ENCODE peak calls at places on chromosome 5, in five cellular contexts. H is astrocyte, S is IMR-90, M is DND-41, L is neuronal stem cell. I is an unnamed sample.

GRCh38 chr5:15993334-15993733 is 186.3 kb downstream of the MARCHF11 start:
- DNase-seq in H (peak; percentile 66), S (peak; percentile 53), M (no peak), L (no peak), I (peak; percentile 26)

GRCh38 chr5:133967715-133968056 is 739 bp downstream of the C5orf15 start:
- DNase-seq in H (no peak), S (peak; percentile 59), M (no peak), L (no peak), I (no peak)

GRCh38 chr5:9156282-9156681 is 389.6 kb downstream of the SEMA5A start:
- DNase-seq in H (peak; percentile 29), S (peak; percentile 83), M (peak; percentile 70), L (no peak), I (peak; percentile 32)

GRCh38 chr5:95760291-95761191 is 29.4 kb downstream of the RHOBTB3 start:
- DNase-seq in H (peak; percentile 99), S (peak; percentile 99), M (peak; percentile 29), L (no peak), I (peak; percentile 50)

GRCh38 chr5:150016537-150016936 is 16.0 kb downstream of the HMGXB3 start:
- DNase-seq in H (no peak), S (no peak), M (no peak), L (no peak), I (no peak)

GRCh38 chr5:154849791-154850201 is 607 bp downstream of the FAXDC2 start:
- DNase-seq in H (peak; percentile 27), S (peak; percentile 47), M (no peak), L (no peak), I (no peak)

GRCh38 chr5:56412601-56413379 is 179.7 kb upstream of the ANKRD55 start:
- DNase-seq in H (no peak), S (no peak), M (no peak), L (no peak), I (no peak)

GRCh38 chr5:27969157-27969556 is 930.8 kb upstream of the CDH9 start:
- DNase-seq in H (no peak), S (no peak), M (no peak), L (no peak), I (no peak)

GRCh38 chr5:170746081-170746951 is 37.2 kb upstream of the GABRP start:
- DNase-seq in H (no peak), S (no peak), M (no peak), L (no peak), I (no peak)

GRCh38 chr5:15222156-15222555 is 277.8 kb upstream of the FBXL7 start:
- DNase-seq in H (no peak), S (no peak), M (no peak), L (no peak), I (no peak)

GRCh38 chr5:35884125-35884788 is 27.6 kb downstream of the IL7R start:
- DNase-seq in H (peak; percentile 94), S (peak; percentile 90), M (peak; percentile 90), L (no peak), I (peak; percentile 90)

GRCh38 chr5:128062172-128062746 is 21.3 kb upstream of the SLC12A2 start:
- DNase-seq in H (peak; percentile 83), S (peak; percentile 80), M (no peak), L (no peak), I (peak; percentile 21)

GRCh38 chr5:35799751-35800150 is 56.9 kb upstream of the IL7R start:
- DNase-seq in H (peak; percentile 15), S (no peak), M (no peak), L (no peak), I (no peak)

GRCh38 chr5:159507055-159507454 is 176.8 kb upstream of the IL12B start:
- DNase-seq in H (no peak), S (no peak), M (no peak), L (no peak), I (no peak)

GRCh38 chr5:169960659-169961058 is 19.6 kb downstream of the INSYN2B start:
- DNase-seq in H (no peak), S (no peak), M (no peak), L (no peak), I (no peak)

GRCh38 chr5:146051678-146052077 is 53.7 kb downstream of the PLAC8L1 start:
- DNase-seq in H (peak; percentile 80), S (peak; percentile 85), M (no peak), L (no peak), I (no peak)

GRCh38 chr5:103942587-103943186 is 380.1 kb upstream of the NUDT12 start:
- DNase-seq in H (no peak), S (no peak), M (no peak), L (no peak), I (no peak)

GRCh38 chr5:14426521-14426920 is 155.1 kb upstream of the OTULINL start:
- DNase-seq in H (no peak), S (no peak), M (no peak), L (no peak), I (no peak)

GRCh38 chr5:139562847-139563246 is 1.7 kb downstream of the UBE2D2 start:
- DNase-seq in H (no peak), S (no peak), M (no peak), L (no peak), I (no peak)

GRCh38 chr5:36949593-36949992 is 73.0 kb downstream of the NIPBL start:
- DNase-seq in H (no peak), S (no peak), M (no peak), L (no peak), I (no peak)

GRCh38 chr5:154985126-154985525 is 28.4 kb upstream of the KIF4B start:
- DNase-seq in H (no peak), S (no peak), M (no peak), L (no peak), I (no peak)

GRCh38 chr5:146662229-146662628 is 146.2 kb upstream of the GPR151 start:
- DNase-seq in H (no peak), S (no peak), M (peak; percentile 13), L (no peak), I (no peak)

GRCh38 chr5:16970826-16971225 is 34.7 kb upstream of the MYO10 start:
- DNase-seq in H (peak; percentile 34), S (peak; percentile 60), M (no peak), L (no peak), I (no peak)

GRCh38 chr5:56974241-56974640 is 22.3 kb upstream of the MIER3 start:
- DNase-seq in H (no peak), S (no peak), M (no peak), L (no peak), I (no peak)

GRCh38 chr5:21823076-21823574 is 1030.0 kb downstream of the CDH12 start:
- DNase-seq in H (no peak), S (no peak), M (no peak), L (no peak), I (no peak)

GRCh38 chr5:139403418-139403786 is 487 bp downstream of the SPATA24 start:
- DNase-seq in H (no peak), S (no peak), M (no peak), L (no peak), I (no peak)

DNA sequence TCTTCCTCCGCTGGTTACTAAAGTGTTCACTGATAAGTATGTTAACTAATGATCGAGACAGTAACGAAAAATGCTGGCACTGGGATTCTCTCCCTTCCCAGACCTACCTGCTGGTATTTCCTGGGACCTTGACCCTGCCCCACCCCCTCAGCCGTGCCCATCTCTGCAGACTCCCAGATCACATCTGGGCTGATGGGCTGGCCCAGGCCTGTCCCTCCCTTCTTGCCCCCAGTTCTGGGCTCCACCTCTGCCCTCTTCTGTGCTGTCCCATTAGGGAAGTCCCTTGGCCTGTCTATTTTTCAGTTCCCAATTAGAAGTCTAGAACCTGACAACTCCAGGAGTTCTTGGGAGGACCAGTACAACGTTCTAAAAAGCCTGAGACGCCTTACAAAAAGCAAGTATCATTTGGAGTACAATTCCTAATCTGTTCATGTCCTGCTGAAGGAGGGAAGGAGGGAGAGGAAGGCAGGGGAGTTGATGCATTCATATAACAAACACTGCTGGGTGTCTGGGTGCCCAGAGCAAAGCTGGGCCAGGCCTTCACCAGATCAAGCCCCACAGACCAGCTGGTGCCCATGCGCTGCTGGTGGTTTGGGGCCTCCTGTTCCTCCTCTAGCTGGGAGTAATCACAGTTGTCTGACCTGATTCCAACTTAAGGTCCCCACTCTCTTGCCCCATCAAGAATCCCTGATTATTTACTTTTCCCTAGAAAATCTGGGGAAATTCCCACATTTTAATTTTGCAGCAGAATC is 47.1 kb downstream of the NEURL1B start:
- DNase-seq in H (no peak), S (no peak), M (peak; percentile 60), L (no peak), I (no peak)
- H2AFZ ChIP-seq in H (no peak overlapping the region), S (no peak overlapping the region), M (peak overlapping the region; percentile 13), L (no peak overlapping the region), I (no peak overlapping the region)

DNA sequence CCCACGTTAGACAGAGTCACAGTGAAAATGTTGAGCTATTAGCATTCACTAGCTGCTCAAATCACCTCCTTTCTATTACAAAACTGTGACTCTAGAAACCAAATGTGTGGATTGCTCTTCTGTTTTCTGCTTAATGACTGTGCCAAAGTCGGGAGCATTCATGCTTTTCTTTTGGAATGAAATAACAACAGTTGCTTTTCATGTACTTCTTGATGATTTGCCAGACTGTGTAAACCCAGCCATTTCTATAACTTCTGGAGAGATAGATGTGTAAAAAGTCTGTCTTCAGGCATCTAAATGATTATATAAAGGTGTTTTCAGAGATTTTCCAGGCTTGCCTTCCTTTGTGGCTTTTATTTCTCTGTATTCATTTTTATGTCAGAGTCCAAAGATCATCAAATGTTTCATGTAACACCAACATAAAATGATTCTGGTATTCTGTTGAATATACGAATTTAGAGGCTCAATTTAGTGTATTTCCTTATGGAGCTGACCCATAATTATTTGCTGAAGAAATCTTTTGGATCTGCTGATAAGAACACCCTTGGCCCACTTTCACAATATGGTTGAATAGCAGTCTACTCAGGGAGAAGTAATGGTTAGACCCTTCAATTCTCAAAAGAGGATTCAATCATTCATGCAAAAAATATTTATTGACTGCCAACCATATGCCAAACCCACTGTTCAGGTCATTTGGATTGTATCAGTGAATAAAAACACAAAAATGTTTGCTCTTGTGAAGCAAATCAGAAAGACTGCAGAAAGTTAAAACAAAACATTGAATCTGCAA is 581.2 kb downstream of the CDH18 start:
- DNase-seq in H (no peak), S (no peak), M (no peak), L (no peak), I (no peak)
- H2AFZ ChIP-seq in H (no peak overlapping the region), S (no peak overlapping the region), M (no peak overlapping the region), L (peak overlapping the region; percentile 57), I (no peak overlapping the region)

GRCh38 chr5:93246093-93246855 is 334.7 kb downstream of the NR2F1-AS1 start:
- DNase-seq in H (peak; percentile 49), S (peak; percentile 47), M (no peak), L (peak; percentile 82), I (no peak)

GRCh38 chr5:93250431-93250830 is 330.6 kb downstream of the NR2F1-AS1 start:
- DNase-seq in H (peak; percentile 17), S (no peak), M (no peak), L (no peak), I (no peak)

GRCh38 chr5:93249651-93250289 is 331.2 kb downstream of the NR2F1-AS1 start:
- DNase-seq in H (peak; percentile 84), S (peak; percentile 47), M (no peak), L (no peak), I (no peak)

GRCh38 chr5:93245226-93245625 is 335.8 kb downstream of the NR2F1-AS1 start:
- DNase-seq in H (no peak), S (no peak), M (no peak), L (no peak), I (no peak)

GRCh38 chr5:93247126-93247525 is 333.9 kb downstream of the NR2F1-AS1 start:
- DNase-seq in H (no peak), S (no peak), M (no peak), L (no peak), I (no peak)
- H2AFZ ChIP-seq in H (no peak overlapping the region), S (no peak overlapping the region), M (no peak overlapping the region), L (no peak overlapping the region), I (no peak overlapping the region)

DNA sequence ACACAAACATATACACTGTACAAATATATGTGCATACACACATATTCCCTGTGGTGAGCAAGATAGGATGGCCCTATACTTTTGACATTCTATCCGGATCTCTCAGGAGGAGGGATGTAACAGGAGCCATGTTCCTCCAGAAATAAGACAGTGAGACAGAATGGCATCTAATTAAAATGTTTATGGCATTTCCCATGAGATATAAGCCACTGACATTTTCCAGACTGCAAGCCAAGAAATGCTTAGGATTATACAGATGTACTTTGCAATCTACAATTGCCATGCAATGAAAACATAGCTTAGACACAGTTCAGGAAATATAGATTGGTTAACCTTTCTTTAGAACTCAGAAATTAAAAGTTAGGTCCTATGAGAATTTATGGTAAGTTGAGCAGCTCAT is 1718.9 kb downstream of the MAT2B start:
- DNase-seq in H (no peak), S (no peak), M (no peak), L (no peak), I (no peak)
- H2AFZ ChIP-seq in H (no peak overlapping the region), S (no peak overlapping the region), M (no peak overlapping the region), L (no peak overlapping the region), I (no peak overlapping the region)

I was measured in keratinocyte.